ENCODE peak calls at places on chromosomes 11 and 22, in six cellular contexts. K is fibroblast of mammary gland, A is cardiac fibroblast, O is mesenchymal stem cell, P is thoracic aorta, X is GM12878. S is an unnamed sample.

GRCh38 chr11:128476729-128477128 is 110.6 kb downstream of the ETS1 start:
- DNase-seq in X (no peak), K (no peak), P (no peak), O (no peak), A (peak; percentile 78), S (no peak)

GRCh38 chr11:59187587-59187986 is 15.7 kb downstream of the DTX4 start:
- DNase-seq in P (no peak), X (no peak), A (peak; percentile 62), K (peak; percentile 18), O (peak; percentile 77), S (no peak)

GRCh38 chr11:64357904-64358535 is 942 bp upstream of the RPS6KA4 start:
- DNase-seq in P (no peak), A (peak; percentile 19), K (no peak), X (no peak), O (peak; percentile 18), S (no peak)

GRCh38 chr11:44894217-44894617 is 56.5 kb downstream of the TP53I11 start:
- DNase-seq in A (peak; percentile 72), P (no peak), O (peak; percentile 66), X (no peak), K (peak; percentile 48), S (peak; percentile 44)

GRCh38 chr11:100815787-100816330 is 128.8 kb downstream of the ARHGAP42 start:
- DNase-seq in A (no peak), X (no peak), K (no peak), O (no peak), P (no peak), S (no peak)

GRCh38 chr11:61791737-61792309 is 576 bp downstream of the TMEM258 start:
- DNase-seq in A (peak; percentile 96), X (no peak), P (peak; percentile 54), O (peak; percentile 96), K (peak; percentile 96), S (peak; percentile 93)

GRCh38 chr11:35393093-35393492 is 26.3 kb downstream of the SLC1A2 start:
- DNase-seq in X (no peak), K (peak; percentile 49), A (no peak), P (no peak), O (no peak), S (no peak)

GRCh38 chr22:45994516-45995404 is 17.8 kb upstream of the WNT7B start:
- DNase-seq in A (peak; percentile 70), O (peak; percentile 70), K (peak; percentile 64), X (no peak), P (no peak), S (peak; percentile 49)

GRCh38 chr11:15911377-15912044 is 444.8 kb downstream of the SOX6 start:
- DNase-seq in A (peak; percentile 84), X (no peak), K (peak; percentile 35), O (peak; percentile 84), P (no peak), S (peak; percentile 14)

GRCh38 chr11:68204402-68204801 is 8.7 kb downstream of the KMT5B start:
- DNase-seq in X (no peak), K (no peak), O (no peak), A (no peak), P (no peak), S (no peak)

GRCh38 chr22:30892286-30892685 is 76.3 kb downstream of the MORC2 start:
- DNase-seq in O (no peak), X (no peak), A (no peak), P (no peak), K (no peak), S (no peak)

GRCh38 chr11:80346660-80347059 is 905.8 kb upstream of the TENM4 start:
- DNase-seq in P (no peak), O (no peak), K (no peak), X (no peak), A (no peak), S (no peak)

GRCh38 chr11:20355221-20356219 is 8.0 kb upstream of the HTATIP2 start:
- DNase-seq in A (peak; percentile 62), X (no peak), P (no peak), O (peak; percentile 56), K (peak; percentile 53), S (peak; percentile 58)

GRCh38 chr11:772429-773390 is 4.6 kb downstream of the GATD1 start:
- DNase-seq in P (no peak), A (no peak), K (no peak), X (no peak), O (no peak), S (no peak)

GRCh38 chr22:48694296-48694883 is 1133.3 kb downstream of the BRD1 start:
- DNase-seq in X (no peak), K (no peak), P (no peak), A (no peak), O (no peak), S (no peak)

GRCh38 chr11:66112640-66113098 is 42.6 kb downstream of the PACS1 start:
- DNase-seq in P (no peak), K (peak; percentile 87), O (peak; percentile 54), A (peak; percentile 84), X (no peak), S (peak; percentile 71)

DNA sequence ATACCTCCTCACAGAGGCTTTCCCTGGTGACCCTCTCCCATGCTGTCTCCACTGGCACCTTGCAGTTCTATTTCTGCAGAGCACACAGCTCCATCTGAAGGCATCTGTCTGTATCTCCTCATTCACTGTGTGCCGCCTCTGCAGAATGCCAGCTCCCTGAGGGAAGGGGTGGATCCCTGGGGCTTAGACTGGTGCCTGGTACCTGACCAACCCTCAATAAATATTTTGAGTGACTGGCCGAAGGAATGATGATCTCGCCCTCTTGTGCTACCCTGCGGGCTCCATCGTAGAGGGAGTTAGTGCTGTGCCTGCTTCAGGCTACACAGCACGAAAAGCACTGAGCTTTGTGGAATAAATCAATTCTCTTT is 1.6 kb downstream of the CBX7 start:
- DNase-seq in O (no peak), X (no peak), A (no peak), P (no peak), K (no peak), S (no peak)
- H3K4me3 ChIP-seq in O (no peak overlapping the region), X (peak overlapping the region; percentile 80), A (no peak overlapping the region), P (peak overlapping the region; percentile 99), K (no peak overlapping the region), S (no peak overlapping the region)

DNA sequence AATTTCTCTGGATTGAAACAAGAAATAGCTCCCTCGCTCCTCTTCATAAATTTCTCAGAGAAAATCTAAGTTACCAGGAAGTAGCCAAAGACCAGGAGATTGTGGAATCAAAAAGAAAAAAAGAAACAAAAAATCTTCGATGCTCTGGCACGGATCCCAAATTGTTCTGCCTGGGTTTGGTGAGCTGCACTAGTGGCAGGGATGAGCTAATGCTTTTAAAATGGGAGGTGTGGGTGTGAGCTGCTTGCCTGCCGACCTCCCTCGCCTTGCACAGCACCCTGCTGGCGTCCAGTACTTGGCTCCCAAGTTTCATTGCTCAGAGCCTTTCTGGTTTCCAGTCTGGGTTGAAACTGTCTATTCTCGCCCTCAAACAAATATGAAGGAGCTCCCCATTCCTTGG is 2.5 kb downstream of the TIMP3 start:
- DNase-seq in A (peak; percentile 51), X (no peak), O (no peak), K (peak; percentile 74), P (no peak), S (peak; percentile 71)
- H3K4me3 ChIP-seq in A (peak overlapping the region; percentile 24), X (no peak overlapping the region), O (no peak overlapping the region), K (peak overlapping the region; percentile 81), P (peak overlapping the region; percentile 77), S (peak overlapping the region; percentile 88)

GRCh38 chr22:42065408-42066132 is 5.0 kb downstream of the NAGA start:
- DNase-seq in P (no peak), A (no peak), O (no peak), X (no peak), K (no peak), S (no peak)

GRCh38 chr22:42062506-42063190 is 8.0 kb downstream of the NAGA start:
- DNase-seq in O (no peak), X (no peak), K (no peak), P (no peak), A (no peak), S (no peak)

GRCh38 chr22:42066937-42067336 is 3.7 kb downstream of the NAGA start:
- DNase-seq in A (no peak), K (no peak), P (no peak), X (no peak), O (no peak), S (no peak)

GRCh38 chr22:42066133-42066761 is 4.4 kb downstream of the NAGA start:
- DNase-seq in A (no peak), X (no peak), O (no peak), P (no peak), K (no peak), S (no peak)

DNA sequence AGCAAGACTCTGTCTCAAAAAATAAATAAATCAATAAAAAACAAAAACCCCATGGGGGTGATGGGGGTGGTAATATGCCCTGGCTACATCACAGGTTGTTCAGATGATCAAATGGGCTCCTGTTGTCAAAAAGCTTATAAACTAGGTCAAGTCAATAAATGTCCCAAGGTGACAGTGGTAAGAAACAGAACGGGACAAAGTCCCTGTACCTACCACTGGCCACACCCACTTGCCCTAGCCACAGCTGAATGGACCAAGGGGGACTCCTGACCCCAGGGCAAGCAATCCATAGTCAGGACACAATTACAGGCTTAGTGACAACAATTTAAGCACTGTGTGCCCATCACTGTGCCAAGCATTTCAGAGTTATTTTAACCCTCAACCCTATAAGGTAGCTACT is 6.0 kb downstream of the NAGA start:
- DNase-seq in P (no peak), X (no peak), A (no peak), O (no peak), K (no peak), S (no peak)
- H3K4me3 ChIP-seq in P (no peak overlapping the region), X (no peak overlapping the region), A (no peak overlapping the region), O (no peak overlapping the region), K (no peak overlapping the region), S (no peak overlapping the region)

DNA sequence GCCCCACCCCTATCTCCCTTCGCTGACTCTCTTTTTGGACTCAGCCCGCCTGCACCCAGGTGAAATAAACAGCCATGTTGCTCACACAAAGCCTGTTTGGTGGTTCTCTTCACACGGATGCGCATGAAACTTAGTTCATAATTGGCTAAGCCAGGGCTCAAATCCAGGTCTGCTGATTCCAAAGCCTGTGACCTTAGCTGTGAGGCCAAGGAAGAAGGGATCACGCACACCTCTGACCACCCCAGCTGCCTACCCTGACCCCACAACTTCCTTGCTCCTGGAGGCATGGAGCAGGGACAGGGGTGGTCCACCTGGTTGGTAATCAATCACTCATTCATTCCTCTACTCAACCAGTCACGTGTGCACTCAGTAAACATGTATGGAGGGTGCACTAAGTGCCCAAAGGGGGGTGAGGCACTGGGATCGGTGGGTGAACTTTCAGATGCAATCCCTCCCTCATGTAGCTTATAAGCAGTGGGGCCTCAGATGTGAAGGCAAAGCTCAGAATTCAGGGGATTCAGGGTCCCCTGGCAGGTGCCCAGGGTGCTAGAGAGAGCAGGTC is 10.3 kb downstream of the FXYD2 start:
- DNase-seq in A (no peak), K (no peak), X (no peak), O (no peak), P (no peak), S (no peak)
- H3K4me3 ChIP-seq in A (no peak overlapping the region), K (no peak overlapping the region), X (no peak overlapping the region), O (no peak overlapping the region), P (no peak overlapping the region), S (no peak overlapping the region)

GRCh38 chr11:7882860-7883259 is 48.2 kb downstream of the OR10A6 start:
- DNase-seq in K (peak; percentile 43), P (no peak), A (no peak), X (no peak), O (no peak), S (no peak)
- H3K4me3 ChIP-seq in K (no peak overlapping the region), P (no peak overlapping the region), A (no peak overlapping the region), X (no peak overlapping the region), O (no peak overlapping the region), S (no peak overlapping the region)